ENCODE peak calls at places on chromosomes 4 and X, in four cellular contexts. X is AG09309, I is mucosa of descending colon, U is tibial nerve. F is an unnamed sample.

GRCh38 chr4:101790521-101791188 is at the start of gene BANK1:
- DNase-seq in X (no peak), I (peak; percentile 84), U (no peak), F (no peak)

GRCh38 chr4:158930573-158930972 is 161.7 kb downstream of the FNIP2 start:
- DNase-seq in X (no peak), I (no peak), U (no peak), F (no peak)

GRCh38 chr4:84691170-84691691 is 108.3 kb downstream of the CDS1 start:
- DNase-seq in I (no peak), X (peak; percentile 75), U (no peak), F (no peak)

GRCh38 chr4:16505726-16506125 is 279.5 kb upstream of the TAPT1 start:
- DNase-seq in I (no peak), X (no peak), U (no peak), F (no peak)

GRCh38 chrX:14673764-14674163 is 144.4 kb downstream of the GLRA2 start:
- DNase-seq in U (no peak), X (peak; percentile 33), I (no peak), F (no peak)

GRCh38 chrX:74525116-74525515 is 89.3 kb downstream of the RLIM start:
- DNase-seq in I (no peak), X (no peak), U (no peak), F (no peak)

GRCh38 chr4:169485791-169486742 is 126.3 kb downstream of the NEK1 start:
- DNase-seq in I (no peak), U (no peak), X (peak; percentile 16), F (no peak)

GRCh38 chrX:83845397-83845796 is 15.5 kb upstream of the CYLC1 start:
- DNase-seq in I (no peak), U (no peak), X (no peak), F (no peak)

GRCh38 chr4:27084685-27085356 is 224.2 kb downstream of the STIM2 start:
- DNase-seq in U (no peak), I (no peak), X (no peak), F (peak; percentile 38)

GRCh38 chr4:56637791-56638190 is 43.3 kb downstream of the HOPX start:
- DNase-seq in U (no peak), X (no peak), I (no peak), F (no peak)

GRCh38 chrX:114841051-114841450 is 176.4 kb downstream of the IL13RA2 start:
- DNase-seq in I (no peak), X (peak; percentile 18), U (no peak), F (no peak)

GRCh38 chrX:87621697-87622096 is 104.1 kb downstream of the KLHL4 start:
- DNase-seq in I (no peak), U (no peak), X (no peak), F (no peak)

GRCh38 chr4:21593268-21594002 is 355.1 kb downstream of the KCNIP4 start:
- DNase-seq in U (no peak), I (no peak), X (peak; percentile 3), F (no peak)

GRCh38 chr4:100936676-100937390 is 410.5 kb downstream of the PPP3CA start:
- DNase-seq in U (no peak), X (no peak), I (no peak), F (no peak)

GRCh38 chr4:84582988-84583870 is at the start of gene CDS1:
- DNase-seq in X (no peak), I (peak; percentile 87), U (no peak), F (no peak)

GRCh38 chr4:140135529-140136021 is 18.4 kb downstream of the MAML3 start:
- DNase-seq in X (no peak), I (peak; percentile 56), U (peak; percentile 25), F (no peak)

GRCh38 chr4:148445071-148445902 is 3.1 kb upstream of the NR3C2 start:
- DNase-seq in I (peak; percentile 85), U (peak; percentile 32), X (no peak), F (no peak)

GRCh38 chrX:131837325-131837724 is 185.8 kb upstream of the STK26 start:
- DNase-seq in U (no peak), X (no peak), I (no peak), F (no peak)

GRCh38 chr4:154489558-154490260 is 1.9 kb downstream of the DCHS2 start:
- DNase-seq in X (no peak), I (no peak), U (no peak), F (no peak)

GRCh38 chr4:11471613-11472012 is 42.9 kb upstream of the HS3ST1 start:
- DNase-seq in I (no peak), X (no peak), U (no peak), F (no peak)

GRCh38 chrX:42415636-42416035 is 362.3 kb downstream of the PPP1R2C start:
- DNase-seq in I (no peak), U (no peak), X (no peak), F (no peak)

GRCh38 chr4:113300384-113301011 is 251.0 kb downstream of the ANK2 start:
- DNase-seq in X (peak; percentile 63), U (no peak), I (no peak), F (no peak)

GRCh38 chr4:5925419-5926187 is 32.7 kb upstream of the CRMP1 start:
- DNase-seq in X (no peak), I (no peak), U (no peak), F (no peak)

GRCh38 chr4:37477126-37477525 is 209.1 kb downstream of the RELL1 start:
- DNase-seq in I (no peak), X (no peak), U (no peak), F (no peak)

GRCh38 chrX:154519389-154519788 is 3.4 kb upstream of the FAM3A start:
- DNase-seq in X (no peak), U (no peak), I (no peak), F (no peak)

GRCh38 chrX:123961268-123962005 is at the start of gene STAG2:
- DNase-seq in X (no peak), U (peak; percentile 55), I (peak; percentile 68), F (no peak)

GRCh38 chrX:150329282-150329681 is 33.8 kb upstream of the MAMLD1 start:
- DNase-seq in I (no peak), X (no peak), U (no peak), F (no peak)

GRCh38 chrX:133335027-133335426 is 80.3 kb downstream of the GPC4 start:
- DNase-seq in U (no peak), I (no peak), X (peak; percentile 8), F (no peak)

GRCh38 chrX:97096385-97096784 is 212.7 kb downstream of the RPA4 start:
- DNase-seq in X (no peak), U (no peak), I (no peak), F (no peak)

GRCh38 chr4:151922306-151922705 is 161.5 kb upstream of the GATB start:
- DNase-seq in I (no peak), X (peak; percentile 14), U (no peak), F (no peak)

DNA sequence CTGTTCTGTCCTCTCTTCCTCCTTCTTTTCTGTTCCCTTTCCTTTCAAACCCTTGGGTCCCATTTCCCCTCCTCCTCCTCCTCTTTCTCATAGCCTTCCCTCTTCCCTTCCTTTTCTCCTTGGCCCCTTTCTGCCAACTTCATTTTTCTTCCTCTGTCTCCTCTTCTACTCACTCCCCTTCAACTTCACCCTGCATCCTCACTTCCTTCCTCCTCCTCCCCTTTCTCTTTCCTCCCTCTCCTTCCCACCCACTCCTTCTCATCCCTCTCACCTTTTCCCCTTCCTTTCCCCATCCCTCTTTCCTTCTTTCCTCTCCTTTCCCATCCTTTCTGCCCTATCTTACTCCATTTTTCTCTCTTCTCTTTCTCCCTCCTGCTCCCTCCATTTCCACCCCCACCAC is 360.6 kb downstream of the MID1IP1 start:
- DNase-seq in U (no peak), I (no peak), X (no peak), F (no peak)
- TF ChIP-seq CTCF in U (no peak), I (no peak), X (no peak), F (no peak)

GRCh38 chr4:1604706-1605205 is 79.4 kb downstream of the FAM53A start:
- DNase-seq in I (peak; percentile 67), X (no peak), U (no peak), F (no peak)
- TF ChIP-seq CTCF in I (no peak), X (no peak), U (no peak), F (no peak)

DNA sequence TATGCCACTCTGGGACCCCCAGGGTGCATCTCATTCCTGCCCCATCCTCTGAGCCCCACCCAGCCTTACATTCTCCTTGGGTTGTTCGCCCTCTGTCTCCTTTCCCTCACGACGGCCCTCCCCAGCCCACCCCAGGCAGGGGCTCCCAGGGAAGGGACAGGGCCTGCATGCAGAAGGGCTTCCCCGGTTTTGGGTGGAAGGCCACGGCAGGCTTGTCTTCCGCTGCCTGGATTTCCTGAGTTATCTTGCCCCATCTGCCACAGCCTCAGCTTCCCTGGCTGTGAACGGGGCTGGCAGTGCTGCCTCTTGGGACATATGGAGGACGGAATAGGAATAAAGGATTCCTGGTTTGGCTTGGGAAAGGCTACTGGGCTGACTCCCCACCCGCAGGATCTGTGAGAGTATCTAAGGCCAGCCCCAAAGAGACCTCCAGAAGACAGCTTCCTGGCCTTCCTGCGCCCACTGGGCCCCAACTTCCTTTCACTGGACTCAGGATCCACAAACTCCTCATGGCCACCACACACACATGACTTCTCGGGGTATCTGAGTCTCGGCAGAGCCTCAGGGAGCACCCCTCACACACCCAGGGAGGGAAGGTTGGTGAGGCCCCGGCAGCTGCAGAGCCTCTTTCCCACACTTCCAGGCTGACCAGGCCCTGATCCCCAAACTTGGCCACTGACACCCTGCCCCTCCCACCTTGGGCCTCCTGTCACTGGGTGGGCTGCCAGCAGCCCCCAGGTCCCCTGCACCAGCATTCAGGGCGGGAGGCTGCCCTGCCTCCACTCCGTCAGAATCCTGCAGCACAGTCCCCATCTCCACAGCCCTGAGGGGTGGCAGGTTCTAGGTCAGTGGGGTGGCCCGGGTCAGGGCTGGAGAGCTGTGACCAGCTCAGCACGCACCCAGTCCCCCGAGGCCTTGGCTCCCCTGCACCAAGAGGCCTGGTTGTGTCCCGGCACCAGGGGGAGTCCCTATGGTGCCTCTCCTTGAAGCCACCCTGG is 3.5 kb upstream of the MXD4 start:
- DNase-seq in I (peak; percentile 42), U (no peak), X (no peak), F (no peak)
- TF ChIP-seq CTCF in I (no peak), U (no peak), X (peak; percentile 23), F (no peak)

GRCh38 chr4:98928505-98929340 is at the start of gene EIF4E:
- DNase-seq in X (peak; percentile 97), U (peak; percentile 94), I (peak; percentile 99), F (peak; percentile 59)

GRCh38 chr4:98932539-98932938 is 3.6 kb upstream of the EIF4E start:
- DNase-seq in X (no peak), U (no peak), I (no peak), F (no peak)

GRCh38 chr4:98928131-98928504 is 815 bp downstream of the EIF4E start:
- DNase-seq in X (no peak), I (peak; percentile 83), U (no peak), F (no peak)

GRCh38 chr4:98930311-98930865 is 1.5 kb upstream of the EIF4E start:
- DNase-seq in X (no peak), U (no peak), I (no peak), F (no peak)

DNA sequence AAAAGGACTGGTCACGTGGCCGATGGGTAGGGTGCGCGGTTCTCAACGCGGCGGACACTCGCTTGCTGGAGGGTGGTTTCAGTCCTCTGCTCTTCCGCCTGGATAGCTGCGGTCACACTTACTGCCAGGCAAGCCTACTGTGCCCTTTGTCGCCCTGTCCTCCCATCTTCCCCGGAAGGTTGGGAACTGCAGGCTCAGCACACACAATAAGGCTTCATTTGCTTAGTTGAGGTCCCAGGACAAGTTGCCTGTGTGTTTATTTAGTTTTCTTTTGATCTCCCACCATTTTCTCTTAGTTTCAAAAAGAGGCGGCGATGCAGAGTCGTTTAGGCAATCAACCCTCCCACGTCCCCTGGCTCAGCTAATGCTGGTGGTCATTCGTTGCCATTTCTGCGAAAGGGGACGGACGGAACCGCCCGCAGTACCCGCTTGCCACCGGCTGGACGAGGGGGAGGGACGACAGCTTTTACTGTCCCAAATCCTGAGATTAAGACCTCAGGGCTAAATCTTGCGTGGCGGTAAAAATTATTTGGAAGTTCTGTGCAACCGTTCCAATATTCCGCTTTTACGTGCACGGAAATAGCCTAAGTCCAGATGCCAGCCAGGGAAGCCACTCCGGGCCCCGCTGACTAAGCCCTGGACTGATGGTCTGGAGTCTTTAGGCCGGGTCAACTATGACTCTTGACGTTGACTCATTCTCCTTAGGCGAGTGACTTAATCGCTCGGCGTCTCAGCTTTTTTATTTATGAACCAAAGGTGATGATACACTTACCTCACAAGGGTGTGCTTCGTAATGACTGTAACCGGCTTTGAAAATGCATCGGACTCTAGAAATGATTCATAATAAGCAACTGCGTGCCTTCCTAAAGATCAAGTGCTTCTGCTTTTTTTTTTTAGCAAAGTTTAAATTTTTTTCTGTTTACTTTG is 671 bp upstream of the EIF4E start:
- DNase-seq in I (peak; percentile 77), U (no peak), X (peak; percentile 90), F (no peak)
- TF ChIP-seq CTCF in I (no peak), U (no peak), X (no peak), F (no peak)